ENCODE peak calls at places on chromosomes 4 and X, in five cellular contexts. One of them, this sample, is unnamed.

GRCh38 chrX:97252111-97252510 is 368.4 kb downstream of the RPA4 start:
- DNase-seq in GM23338: no peak
- DNase-seq in K562: no peak
- DNase-seq in HepG2: no peak
- DNase-seq in GM12878: no peak
- DNase-seq in this sample: no peak

GRCh38 chr4:8940792-8941491 is 69.3 kb upstream of the HMX1 start:
- DNase-seq in GM23338: peak; percentile 73
- DNase-seq in K562: peak; percentile 31
- DNase-seq in HepG2: peak; percentile 10
- DNase-seq in GM12878: no peak
- DNase-seq in this sample: peak; percentile 17

GRCh38 chrX:63101879-63102620 is 249.1 kb downstream of the SPIN4 start:
- DNase-seq in GM23338: no peak
- DNase-seq in K562: no peak
- DNase-seq in HepG2: no peak
- DNase-seq in GM12878: peak; percentile 33
- DNase-seq in this sample: no peak

GRCh38 chr4:17552427-17552826 is 24.6 kb upstream of the LAP3 start:
- DNase-seq in GM23338: no peak
- DNase-seq in K562: no peak
- DNase-seq in HepG2: no peak
- DNase-seq in GM12878: no peak
- DNase-seq in this sample: no peak

GRCh38 chrX:45668686-45669443 is 468.2 kb upstream of the DIPK2B start:
- DNase-seq in GM23338: no peak
- DNase-seq in K562: no peak
- DNase-seq in HepG2: no peak
- DNase-seq in GM12878: no peak
- DNase-seq in this sample: no peak

GRCh38 chrX:20347486-20347885 is 80.8 kb upstream of the RPS6KA3 start:
- DNase-seq in GM23338: no peak
- DNase-seq in K562: no peak
- DNase-seq in HepG2: no peak
- DNase-seq in GM12878: no peak
- DNase-seq in this sample: no peak

GRCh38 chr4:158836828-158837449 is 68.1 kb downstream of the FNIP2 start:
- DNase-seq in GM23338: no peak
- DNase-seq in K562: no peak
- DNase-seq in HepG2: no peak
- DNase-seq in GM12878: no peak
- DNase-seq in this sample: no peak

GRCh38 chrX:85859426-85859825 is 187.9 kb downstream of the CHM start:
- DNase-seq in GM23338: no peak
- DNase-seq in K562: no peak
- DNase-seq in HepG2: no peak
- DNase-seq in GM12878: no peak
- DNase-seq in this sample: no peak

GRCh38 chrX:9231491-9231890 is 197.6 kb upstream of the FAM9B start:
- DNase-seq in GM23338: no peak
- DNase-seq in K562: no peak
- DNase-seq in HepG2: no peak
- DNase-seq in GM12878: no peak
- DNase-seq in this sample: peak; percentile 60
- TF ChIP-seq JUNB in GM23338: no peak
- TF ChIP-seq JUNB in K562: no peak
- TF ChIP-seq JUNB in HepG2: no peak
- TF ChIP-seq JUNB in GM12878: no peak
- TF ChIP-seq JUNB in this sample: peak; percentile 56

DNA sequence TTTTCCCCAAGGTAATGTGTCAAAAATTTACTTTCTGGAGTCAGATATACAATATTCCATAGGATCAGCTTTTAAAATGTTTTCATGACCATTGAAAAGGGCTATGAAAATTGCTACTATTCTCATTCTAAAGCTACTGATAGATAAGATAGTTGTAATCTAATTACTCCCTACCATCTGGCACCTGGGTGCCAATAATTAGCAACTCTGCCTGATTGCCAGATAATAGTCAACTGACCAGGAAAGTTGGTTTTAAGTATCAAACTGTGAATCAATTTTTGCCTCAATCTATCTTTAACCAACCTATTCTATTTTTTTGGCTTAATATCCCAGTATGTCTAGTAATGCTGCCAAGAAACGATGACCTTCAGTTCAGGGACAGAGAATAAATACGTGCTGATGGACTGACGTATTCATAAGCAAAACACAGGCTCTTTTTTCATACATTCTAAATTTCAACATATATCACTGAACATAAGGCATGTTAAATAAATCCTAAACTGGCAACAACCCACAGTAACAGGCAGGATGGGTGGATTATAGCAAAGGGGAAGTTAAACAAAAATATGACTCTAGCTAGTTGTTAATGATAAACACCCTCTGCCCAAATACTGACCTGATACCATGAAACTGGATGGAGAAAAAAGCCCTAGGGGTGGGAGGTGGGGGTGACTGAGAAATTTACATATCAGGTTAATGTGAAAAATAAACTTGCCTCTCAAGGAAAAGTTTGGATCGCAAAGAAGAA is 18.2 kb downstream of the SH3RF1 start:
- DNase-seq in GM23338: no peak
- DNase-seq in K562: no peak
- DNase-seq in HepG2: no peak
- DNase-seq in GM12878: no peak
- DNase-seq in this sample: no peak
- H3K4me1 ChIP-seq in GM23338: peaks cover 60% of the 10 kb centered on the region
- H3K4me1 ChIP-seq in K562: no peaks in the 10 kb centered on the region
- H3K4me1 ChIP-seq in HepG2: peaks cover 82% of the 10 kb centered on the region
- H3K4me1 ChIP-seq in GM12878: no peaks in the 10 kb centered on the region
- H3K4me1 ChIP-seq in this sample: peaks cover 85% of the 10 kb centered on the region

GRCh38 chrX:23952984-23953907 is 45.4 kb downstream of the CXorf58 start:
- DNase-seq in GM23338: peak; percentile 43
- DNase-seq in K562: peak; percentile 73
- DNase-seq in HepG2: no peak
- DNase-seq in GM12878: peak; percentile 21
- DNase-seq in this sample: peak; percentile 4
- TF ChIP-seq JUNB in GM23338: no peak
- TF ChIP-seq JUNB in K562: no peak
- TF ChIP-seq JUNB in HepG2: no peak
- TF ChIP-seq JUNB in GM12878: no peak
- TF ChIP-seq JUNB in this sample: no peak

GRCh38 chr4:90120815-90121214 is 6.4 kb upstream of the CCSER1 start:
- DNase-seq in GM23338: no peak
- DNase-seq in K562: no peak
- DNase-seq in HepG2: no peak
- DNase-seq in GM12878: no peak
- DNase-seq in this sample: no peak
- H3K4me1 ChIP-seq in GM23338: peaks cover 24% of the 10 kb centered on the region
- H3K4me1 ChIP-seq in K562: no peaks in the 10 kb centered on the region
- H3K4me1 ChIP-seq in HepG2: no peaks in the 10 kb centered on the region
- H3K4me1 ChIP-seq in GM12878: peaks cover 21% of the 10 kb centered on the region
- H3K4me1 ChIP-seq in this sample: no peaks in the 10 kb centered on the region

DNA sequence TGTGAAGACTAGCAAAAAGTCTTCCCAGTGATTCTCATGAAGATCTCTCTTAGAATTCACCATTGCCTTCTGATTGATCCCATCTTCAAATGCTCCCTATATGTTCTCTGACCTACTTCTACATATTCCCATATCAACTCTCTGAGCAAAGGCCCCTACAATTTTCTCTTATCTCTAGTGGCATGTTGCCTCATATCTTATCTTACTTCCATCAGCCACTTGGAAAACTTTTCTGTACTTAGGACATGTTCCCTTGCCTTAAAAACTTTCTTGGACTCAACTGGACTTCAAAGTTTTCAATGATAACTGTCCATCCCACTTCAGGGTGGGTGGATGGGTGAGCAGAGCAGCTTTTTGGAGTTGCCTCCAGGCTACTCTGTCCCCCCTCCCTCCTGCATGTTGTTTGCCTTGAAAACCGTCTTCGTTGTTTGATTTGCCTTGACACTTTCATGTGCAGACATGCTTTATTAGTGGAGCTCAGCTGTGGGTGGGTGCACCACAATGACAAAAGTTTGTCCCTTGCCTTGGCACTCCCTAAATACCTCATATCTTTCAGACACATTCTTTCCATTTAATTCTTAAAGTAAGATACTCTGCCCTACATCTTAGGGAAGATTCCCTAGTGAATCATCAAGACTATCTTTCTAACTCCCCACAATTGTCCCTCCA is 18.3 kb upstream of the USP27X start:
- DNase-seq in GM23338: no peak
- DNase-seq in K562: peak; percentile 15
- DNase-seq in HepG2: no peak
- DNase-seq in GM12878: no peak
- DNase-seq in this sample: no peak
- TF ChIP-seq JUNB in GM23338: no peak
- TF ChIP-seq JUNB in K562: no peak
- TF ChIP-seq JUNB in HepG2: no peak
- TF ChIP-seq JUNB in GM12878: no peak
- TF ChIP-seq JUNB in this sample: no peak

DNA sequence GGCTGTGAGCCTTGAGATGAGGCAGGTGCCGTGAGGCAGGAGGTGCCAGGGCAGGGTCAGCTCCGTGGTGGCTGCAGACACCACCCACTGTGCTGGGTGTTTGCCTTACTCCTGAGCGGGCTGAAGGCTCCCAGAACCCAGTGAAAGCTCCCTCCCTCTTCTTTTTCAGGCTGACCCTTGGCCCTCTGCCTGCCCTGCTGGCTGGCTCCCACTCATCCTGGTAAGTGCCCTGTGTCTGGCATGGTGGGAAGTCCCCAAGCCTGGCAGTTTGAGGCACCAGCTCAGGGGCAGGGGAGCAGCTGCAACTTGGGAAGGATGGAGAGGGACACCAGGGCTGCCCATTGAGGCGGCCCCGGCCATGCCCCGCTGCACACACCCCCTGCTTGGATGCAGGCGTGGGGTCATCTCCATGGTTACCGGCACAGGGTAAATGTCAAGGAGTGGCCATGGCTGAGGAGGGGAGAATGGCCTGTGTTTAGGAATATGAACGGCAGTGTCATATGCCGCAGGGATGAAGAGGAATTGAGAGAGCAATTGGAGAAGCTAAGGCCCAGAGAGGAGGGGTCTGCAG is 16.8 kb downstream of the SH3BP2 start:
- DNase-seq in GM23338: no peak
- DNase-seq in K562: no peak
- DNase-seq in HepG2: no peak
- DNase-seq in GM12878: no peak
- DNase-seq in this sample: no peak
- H3K4me1 ChIP-seq in GM23338: peaks cover 7% of the 10 kb centered on the region
- H3K4me1 ChIP-seq in K562: no peaks in the 10 kb centered on the region
- H3K4me1 ChIP-seq in HepG2: peaks cover 43% of the 10 kb centered on the region
- H3K4me1 ChIP-seq in GM12878: peaks cover 50% of the 10 kb centered on the region
- H3K4me1 ChIP-seq in this sample: no peaks in the 10 kb centered on the region

GRCh38 chr4:71186566-71187398 is 152.0 kb upstream of the SLC4A4 start:
- DNase-seq in GM23338: peak; percentile 79
- DNase-seq in K562: no peak
- DNase-seq in HepG2: no peak
- DNase-seq in GM12878: no peak
- DNase-seq in this sample: peak; percentile 33
- TF ChIP-seq JUNB in GM23338: no peak
- TF ChIP-seq JUNB in K562: no peak
- TF ChIP-seq JUNB in HepG2: no peak
- TF ChIP-seq JUNB in GM12878: no peak
- TF ChIP-seq JUNB in this sample: no peak

DNA sequence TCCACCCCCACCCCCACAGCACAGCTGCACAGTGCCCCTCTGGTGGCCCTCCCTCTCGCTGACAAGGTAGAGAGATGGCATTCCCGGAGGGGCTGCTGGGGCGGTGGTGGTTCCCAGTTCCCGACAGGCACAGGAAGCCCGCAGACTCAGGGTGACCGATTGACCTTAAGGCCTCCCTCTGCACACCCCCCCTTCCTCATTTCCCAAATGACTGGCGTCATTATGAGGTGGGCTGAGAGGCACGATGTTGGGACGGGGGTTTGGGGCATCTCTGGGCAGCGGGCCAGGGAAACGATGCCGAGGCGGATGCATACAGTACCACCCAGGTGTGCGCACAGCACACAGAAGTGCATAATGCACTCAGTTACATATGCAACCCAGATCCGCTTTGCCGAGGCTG is 3.5 kb upstream of the TIMP1 start:
- DNase-seq in GM23338: peak; percentile 24
- DNase-seq in K562: no peak
- DNase-seq in HepG2: no peak
- DNase-seq in GM12878: no peak
- DNase-seq in this sample: no peak
- H3K4me1 ChIP-seq in GM23338: peaks cover 4% of the 10 kb centered on the region
- H3K4me1 ChIP-seq in K562: peaks cover 20% of the 10 kb centered on the region
- H3K4me1 ChIP-seq in HepG2: peaks cover 23% of the 10 kb centered on the region
- H3K4me1 ChIP-seq in GM12878: peaks cover 8% of the 10 kb centered on the region
- H3K4me1 ChIP-seq in this sample: peaks cover 22% of the 10 kb centered on the region

This sample was measured in A549.